ENCODE peak calls at places on chromosomes 12 and 14, in ten cellular contexts. One of them, this sample, is unnamed.

GRCh38 chr12:112005419-112006395 is 7.3 kb downstream of the TMEM116 start:
- DNase-seq in brain microvascular endothelial cell: no peak
- DNase-seq in K562: peak; percentile 73
- DNase-seq in body of pancreas: peak; percentile 31
- DNase-seq in transverse colon: peak; percentile 67
- DNase-seq in coronary artery: no peak
- DNase-seq in Peyer's patch: peak; percentile 70
- DNase-seq in dorsolateral prefrontal cortex: no peak
- DNase-seq in PC-3: peak; percentile 47
- DNase-seq in H9: peak; percentile 88
- DNase-seq in this sample: no peak

GRCh38 chr12:109944975-109945374 is 44.9 kb downstream of the TCHP start:
- DNase-seq in brain microvascular endothelial cell: peak; percentile 58
- DNase-seq in K562: no peak
- DNase-seq in body of pancreas: peak; percentile 39
- DNase-seq in transverse colon: no peak
- DNase-seq in coronary artery: no peak
- DNase-seq in Peyer's patch: no peak
- DNase-seq in dorsolateral prefrontal cortex: no peak
- DNase-seq in PC-3: no peak
- DNase-seq in H9: peak; percentile 95
- DNase-seq in this sample: no peak

GRCh38 chr12:118237053-118237665 is 101.2 kb downstream of the PEBP1 start:
- DNase-seq in brain microvascular endothelial cell: no peak
- DNase-seq in K562: no peak
- DNase-seq in body of pancreas: no peak
- DNase-seq in transverse colon: no peak
- DNase-seq in coronary artery: no peak
- DNase-seq in Peyer's patch: no peak
- DNase-seq in dorsolateral prefrontal cortex: no peak
- DNase-seq in PC-3: no peak
- DNase-seq in H9: no peak
- DNase-seq in this sample: no peak

GRCh38 chr14:32366256-32366655 is 37.2 kb downstream of the AKAP6 start:
- DNase-seq in brain microvascular endothelial cell: peak; percentile 69
- DNase-seq in K562: no peak
- DNase-seq in body of pancreas: no peak
- DNase-seq in transverse colon: no peak
- DNase-seq in coronary artery: no peak
- DNase-seq in Peyer's patch: no peak
- DNase-seq in dorsolateral prefrontal cortex: peak; percentile 60
- DNase-seq in PC-3: peak; percentile 4
- DNase-seq in H9: no peak
- DNase-seq in this sample: no peak

GRCh38 chr12:80648866-80649265 is 58.6 kb upstream of the MYF6 start:
- DNase-seq in brain microvascular endothelial cell: peak; percentile 47
- DNase-seq in K562: no peak
- DNase-seq in body of pancreas: no peak
- DNase-seq in transverse colon: no peak
- DNase-seq in coronary artery: no peak
- DNase-seq in Peyer's patch: no peak
- DNase-seq in dorsolateral prefrontal cortex: no peak
- DNase-seq in PC-3: peak; percentile 59
- DNase-seq in H9: no peak
- DNase-seq in this sample: no peak

GRCh38 chr14:98769326-98769725 is 502.7 kb downstream of the BCL11B start:
- DNase-seq in brain microvascular endothelial cell: no peak
- DNase-seq in K562: no peak
- DNase-seq in body of pancreas: no peak
- DNase-seq in transverse colon: no peak
- DNase-seq in coronary artery: no peak
- DNase-seq in Peyer's patch: no peak
- DNase-seq in dorsolateral prefrontal cortex: no peak
- DNase-seq in PC-3: no peak
- DNase-seq in H9: no peak
- DNase-seq in this sample: no peak

GRCh38 chr12:60935981-60936761 is 1324.0 kb upstream of the USP15 start:
- DNase-seq in brain microvascular endothelial cell: no peak
- DNase-seq in K562: no peak
- DNase-seq in body of pancreas: no peak
- DNase-seq in transverse colon: no peak
- DNase-seq in coronary artery: no peak
- DNase-seq in Peyer's patch: no peak
- DNase-seq in dorsolateral prefrontal cortex: no peak
- DNase-seq in PC-3: peak; percentile 8
- DNase-seq in H9: peak; percentile 51
- DNase-seq in this sample: no peak

GRCh38 chr14:67622675-67623074 is 3.0 kb downstream of the ARG2 start:
- DNase-seq in brain microvascular endothelial cell: peak; percentile 89
- DNase-seq in K562: peak; percentile 52
- DNase-seq in body of pancreas: no peak
- DNase-seq in transverse colon: no peak
- DNase-seq in coronary artery: no peak
- DNase-seq in Peyer's patch: no peak
- DNase-seq in dorsolateral prefrontal cortex: no peak
- DNase-seq in PC-3: peak; percentile 79
- DNase-seq in H9: peak; percentile 73
- DNase-seq in this sample: no peak

GRCh38 chr14:23361320-23361719 is 3.7 kb downstream of the EFS start:
- DNase-seq in brain microvascular endothelial cell: peak; percentile 35
- DNase-seq in K562: no peak
- DNase-seq in body of pancreas: no peak
- DNase-seq in transverse colon: no peak
- DNase-seq in coronary artery: peak; percentile 70
- DNase-seq in Peyer's patch: no peak
- DNase-seq in dorsolateral prefrontal cortex: no peak
- DNase-seq in PC-3: no peak
- DNase-seq in H9: no peak
- DNase-seq in this sample: no peak

GRCh38 chr14:23910081-23910875 is 43.3 kb upstream of the DHRS4 start:
- DNase-seq in brain microvascular endothelial cell: peak; percentile 49
- DNase-seq in K562: peak; percentile 57
- DNase-seq in body of pancreas: peak; percentile 57
- DNase-seq in transverse colon: peak; percentile 54
- DNase-seq in coronary artery: no peak
- DNase-seq in Peyer's patch: peak; percentile 62
- DNase-seq in dorsolateral prefrontal cortex: no peak
- DNase-seq in PC-3: peak; percentile 79
- DNase-seq in H9: peak; percentile 89
- DNase-seq in this sample: no peak

GRCh38 chr12:110281549-110282342 is 699 bp downstream of the ATP2A2 start:
- DNase-seq in brain microvascular endothelial cell: no peak
- DNase-seq in K562: peak; percentile 75
- DNase-seq in body of pancreas: peak; percentile 65
- DNase-seq in transverse colon: peak; percentile 59
- DNase-seq in coronary artery: peak; percentile 80
- DNase-seq in Peyer's patch: peak; percentile 80
- DNase-seq in dorsolateral prefrontal cortex: no peak
- DNase-seq in PC-3: peak; percentile 58
- DNase-seq in H9: peak; percentile 44
- DNase-seq in this sample: peak; percentile 47

GRCh38 chr14:104676694-104677505 is 12.5 kb upstream of the INF2 start:
- DNase-seq in brain microvascular endothelial cell: no peak
- DNase-seq in K562: no peak
- DNase-seq in body of pancreas: no peak
- DNase-seq in transverse colon: peak; percentile 35
- DNase-seq in coronary artery: peak; percentile 76
- DNase-seq in Peyer's patch: no peak
- DNase-seq in dorsolateral prefrontal cortex: no peak
- DNase-seq in PC-3: no peak
- DNase-seq in H9: no peak
- DNase-seq in this sample: no peak

GRCh38 chr12:130100634-130101033 is 61.6 kb upstream of the FZD10 start:
- DNase-seq in brain microvascular endothelial cell: no peak
- DNase-seq in K562: no peak
- DNase-seq in body of pancreas: no peak
- DNase-seq in transverse colon: no peak
- DNase-seq in coronary artery: no peak
- DNase-seq in Peyer's patch: no peak
- DNase-seq in dorsolateral prefrontal cortex: no peak
- DNase-seq in PC-3: no peak
- DNase-seq in H9: no peak
- DNase-seq in this sample: no peak

GRCh38 chr12:130102266-130102665 is 60.0 kb upstream of the FZD10 start:
- DNase-seq in brain microvascular endothelial cell: no peak
- DNase-seq in K562: no peak
- DNase-seq in body of pancreas: no peak
- DNase-seq in transverse colon: no peak
- DNase-seq in coronary artery: no peak
- DNase-seq in Peyer's patch: no peak
- DNase-seq in dorsolateral prefrontal cortex: no peak
- DNase-seq in PC-3: no peak
- DNase-seq in H9: no peak
- DNase-seq in this sample: no peak

GRCh38 chr12:130101370-130101769 is 60.9 kb upstream of the FZD10 start:
- DNase-seq in brain microvascular endothelial cell: no peak
- DNase-seq in K562: no peak
- DNase-seq in body of pancreas: no peak
- DNase-seq in transverse colon: no peak
- DNase-seq in coronary artery: no peak
- DNase-seq in Peyer's patch: no peak
- DNase-seq in dorsolateral prefrontal cortex: no peak
- DNase-seq in PC-3: no peak
- DNase-seq in H9: peak; percentile 33
- DNase-seq in this sample: no peak

GRCh38 chr12:130104114-130104513 is 58.1 kb upstream of the FZD10 start:
- DNase-seq in brain microvascular endothelial cell: no peak
- DNase-seq in K562: no peak
- DNase-seq in body of pancreas: no peak
- DNase-seq in transverse colon: no peak
- DNase-seq in coronary artery: no peak
- DNase-seq in Peyer's patch: no peak
- DNase-seq in dorsolateral prefrontal cortex: no peak
- DNase-seq in PC-3: no peak
- DNase-seq in H9: no peak
- DNase-seq in this sample: no peak

GRCh38 chr12:130104596-130105253 is 57.5 kb upstream of the FZD10 start:
- DNase-seq in brain microvascular endothelial cell: no peak
- DNase-seq in K562: no peak
- DNase-seq in body of pancreas: peak; percentile 29
- DNase-seq in transverse colon: no peak
- DNase-seq in coronary artery: no peak
- DNase-seq in Peyer's patch: no peak
- DNase-seq in dorsolateral prefrontal cortex: no peak
- DNase-seq in PC-3: no peak
- DNase-seq in H9: peak; percentile 56
- DNase-seq in this sample: no peak
- H3K27ac ChIP-seq in brain microvascular endothelial cell: no peak overlapping the region
- H3K27ac ChIP-seq in K562: no peak overlapping the region
- H3K27ac ChIP-seq in body of pancreas: peak overlapping the region; percentile 50
- H3K27ac ChIP-seq in transverse colon: no peak overlapping the region
- H3K27ac ChIP-seq in coronary artery: no peak overlapping the region
- H3K27ac ChIP-seq in Peyer's patch: no peak overlapping the region
- H3K27ac ChIP-seq in dorsolateral prefrontal cortex: no peak overlapping the region
- H3K27ac ChIP-seq in PC-3: no peak overlapping the region
- H3K27ac ChIP-seq in H9: no peak overlapping the region
- H3K27ac ChIP-seq in this sample: no peak overlapping the region

DNA sequence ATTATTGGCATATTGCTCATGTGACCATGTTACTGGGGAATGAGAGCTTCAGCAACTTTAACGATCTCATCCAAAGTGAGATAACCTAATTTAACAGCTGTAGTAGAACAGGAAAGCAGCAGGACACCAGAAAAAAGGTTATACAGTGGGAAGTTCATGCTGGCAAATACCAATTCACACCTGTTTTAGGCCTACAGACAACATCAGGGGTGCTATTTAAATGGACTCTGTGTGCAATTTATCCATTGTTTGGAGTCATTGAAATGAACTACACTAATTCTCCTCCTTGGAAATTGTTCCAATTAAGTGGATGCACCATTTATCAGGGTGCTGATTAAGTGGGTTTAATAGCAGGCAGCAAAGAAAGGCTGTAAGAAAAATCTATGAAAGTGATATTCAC is 424.4 kb upstream of the LMO3 start:
- DNase-seq in brain microvascular endothelial cell: no peak
- DNase-seq in K562: no peak
- DNase-seq in body of pancreas: no peak
- DNase-seq in transverse colon: no peak
- DNase-seq in coronary artery: no peak
- DNase-seq in Peyer's patch: no peak
- DNase-seq in dorsolateral prefrontal cortex: no peak
- DNase-seq in PC-3: no peak
- DNase-seq in H9: no peak
- DNase-seq in this sample: no peak
- H3K27ac ChIP-seq in brain microvascular endothelial cell: no peak overlapping the region
- H3K27ac ChIP-seq in K562: no peak overlapping the region
- H3K27ac ChIP-seq in body of pancreas: no peak overlapping the region
- H3K27ac ChIP-seq in transverse colon: no peak overlapping the region
- H3K27ac ChIP-seq in coronary artery: no peak overlapping the region
- H3K27ac ChIP-seq in Peyer's patch: no peak overlapping the region
- H3K27ac ChIP-seq in dorsolateral prefrontal cortex: no peak overlapping the region
- H3K27ac ChIP-seq in PC-3: no peak overlapping the region
- H3K27ac ChIP-seq in H9: no peak overlapping the region
- H3K27ac ChIP-seq in this sample: no peak overlapping the region

DNA sequence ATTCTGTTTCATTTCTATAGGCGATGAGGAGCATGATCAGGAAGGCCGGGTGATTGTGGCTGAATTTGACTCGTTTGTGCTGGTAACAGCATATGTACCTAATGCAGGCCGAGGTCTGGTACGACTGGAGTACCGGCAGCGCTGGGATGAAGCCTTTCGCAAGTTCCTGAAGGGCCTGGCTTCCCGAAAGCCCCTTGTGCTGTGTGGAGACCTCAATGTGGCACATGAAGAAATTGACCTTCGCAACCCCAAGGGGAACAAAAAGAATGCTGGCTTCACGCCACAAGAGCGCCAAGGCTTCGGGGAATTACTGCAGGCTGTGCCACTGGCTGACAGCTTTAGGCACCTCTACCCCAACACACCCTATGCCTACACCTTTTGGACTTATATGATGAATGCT is 1.9 kb downstream of the APEX1 start:
- DNase-seq in brain microvascular endothelial cell: no peak
- DNase-seq in K562: no peak
- DNase-seq in body of pancreas: no peak
- DNase-seq in transverse colon: no peak
- DNase-seq in coronary artery: no peak
- DNase-seq in Peyer's patch: no peak
- DNase-seq in dorsolateral prefrontal cortex: no peak
- DNase-seq in PC-3: no peak
- DNase-seq in H9: no peak
- DNase-seq in this sample: no peak
- H3K27ac ChIP-seq in brain microvascular endothelial cell: no peak overlapping the region
- H3K27ac ChIP-seq in K562: peak overlapping the region; percentile 99
- H3K27ac ChIP-seq in body of pancreas: peak overlapping the region; percentile 95
- H3K27ac ChIP-seq in transverse colon: no peak overlapping the region
- H3K27ac ChIP-seq in coronary artery: no peak overlapping the region
- H3K27ac ChIP-seq in Peyer's patch: no peak overlapping the region
- H3K27ac ChIP-seq in dorsolateral prefrontal cortex: no peak overlapping the region
- H3K27ac ChIP-seq in PC-3: no peak overlapping the region
- H3K27ac ChIP-seq in H9: no peak overlapping the region
- H3K27ac ChIP-seq in this sample: no peak overlapping the region

DNA sequence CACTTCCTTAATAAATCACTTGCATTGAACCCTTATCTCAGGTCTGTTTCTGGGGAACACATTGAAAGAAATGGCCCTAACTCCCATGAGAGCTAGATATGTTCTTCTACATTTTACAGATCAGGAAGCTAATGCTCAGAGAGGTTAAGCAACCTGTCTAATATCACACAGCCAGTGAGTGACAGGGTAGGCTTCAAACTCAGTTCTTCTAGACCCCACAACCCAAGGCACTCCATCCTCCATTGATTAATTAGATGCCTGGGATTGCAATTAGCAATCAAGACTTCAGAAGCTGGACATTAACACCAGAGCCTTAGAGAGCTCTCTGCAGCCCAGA is 59.8 kb downstream of the C14orf132 start:
- DNase-seq in brain microvascular endothelial cell: no peak
- DNase-seq in K562: no peak
- DNase-seq in body of pancreas: no peak
- DNase-seq in transverse colon: no peak
- DNase-seq in coronary artery: peak; percentile 38
- DNase-seq in Peyer's patch: no peak
- DNase-seq in dorsolateral prefrontal cortex: no peak
- DNase-seq in PC-3: no peak
- DNase-seq in H9: no peak
- DNase-seq in this sample: no peak
- H3K27ac ChIP-seq in brain microvascular endothelial cell: no peak overlapping the region
- H3K27ac ChIP-seq in K562: no peak overlapping the region
- H3K27ac ChIP-seq in body of pancreas: no peak overlapping the region
- H3K27ac ChIP-seq in transverse colon: no peak overlapping the region
- H3K27ac ChIP-seq in coronary artery: no peak overlapping the region
- H3K27ac ChIP-seq in Peyer's patch: no peak overlapping the region
- H3K27ac ChIP-seq in dorsolateral prefrontal cortex: no peak overlapping the region
- H3K27ac ChIP-seq in PC-3: no peak overlapping the region
- H3K27ac ChIP-seq in H9: no peak overlapping the region
- H3K27ac ChIP-seq in this sample: no peak overlapping the region